ENCODE peak calls at places on chromosomes 12 and 14, in four cellular contexts. D, O, N and V are unnamed samples.

GRCh38 chr12:50597200-50598195 is 92.7 kb downstream of the DIP2B start:
- DNase-seq in D (peak), O (peak), N (no peak), V (no peak)

GRCh38 chr12:127060310-127060847 is 1206.6 kb upstream of the TMEM132C start:
- DNase-seq in D (no peak), O (peak), N (no peak), V (no peak)

GRCh38 chr12:28442101-28442500 is 251.8 kb downstream of the CCDC91 start:
- DNase-seq in D (no peak), O (no peak), N (no peak), V (no peak)

GRCh38 chr14:68643673-68644072 is 149.2 kb downstream of the ZFP36L1 start:
- DNase-seq in D (no peak), O (no peak), N (no peak), V (no peak)

GRCh38 chr12:64679487-64679983 is 69.2 kb downstream of the RASSF3 start:
- DNase-seq in D (no peak), O (peak), N (no peak), V (no peak)

GRCh38 chr12:103560604-103561101 is 26.4 kb upstream of the STAB2 start:
- DNase-seq in D (no peak), O (no peak), N (peak), V (no peak)

GRCh38 chr12:55931317-55931779 is 386 bp downstream of the DGKA start:
- DNase-seq in D (no peak), O (no peak), N (no peak), V (no peak)

GRCh38 chr12:34033628-34034296 is 11.5 kb downstream of the ALG10 start:
- DNase-seq in D (no peak), O (peak), N (peak), V (peak)

GRCh38 chr14:102608064-102608446 is 15.6 kb downstream of the RCOR1 start:
- DNase-seq in D (peak), O (no peak), N (no peak), V (no peak)

GRCh38 chr14:82642425-82642824 is 1108.8 kb upstream of the SEL1L start:
- DNase-seq in D (no peak), O (peak), N (no peak), V (peak)

GRCh38 chr14:100617715-100618693 is 30.8 kb upstream of the BEGAIN start:
- DNase-seq in D (no peak), O (no peak), N (no peak), V (no peak)

GRCh38 chr12:103930787-103931536 is 752 bp downstream of the HSP90B1 start:
- DNase-seq in D (no peak), O (peak), N (peak), V (peak)

GRCh38 chr14:62179367-62180018 is 417.3 kb downstream of the SNAPC1 start:
- DNase-seq in D (peak), O (peak), N (peak), V (peak)

GRCh38 chr12:46523863-46524770 is 151.5 kb upstream of the SLC38A2 start:
- DNase-seq in D (no peak), O (peak), N (peak), V (no peak)

GRCh38 chr12:51484119-51484518 is 59.5 kb downstream of the SLC4A8 start:
- DNase-seq in D (no peak), O (no peak), N (no peak), V (no peak)

GRCh38 chr14:28931999-28932398 is 165.4 kb downstream of the FOXG1 start:
- DNase-seq in D (no peak), O (no peak), N (no peak), V (no peak)

GRCh38 chr14:96117101-96117897 is 78.1 kb downstream of the C14orf132 start:
- DNase-seq in D (no peak), O (no peak), N (no peak), V (no peak)

GRCh38 chr12:64010069-64010686 is 165.7 kb downstream of the SRGAP1 start:
- DNase-seq in D (no peak), O (no peak), N (peak), V (no peak)

DNA sequence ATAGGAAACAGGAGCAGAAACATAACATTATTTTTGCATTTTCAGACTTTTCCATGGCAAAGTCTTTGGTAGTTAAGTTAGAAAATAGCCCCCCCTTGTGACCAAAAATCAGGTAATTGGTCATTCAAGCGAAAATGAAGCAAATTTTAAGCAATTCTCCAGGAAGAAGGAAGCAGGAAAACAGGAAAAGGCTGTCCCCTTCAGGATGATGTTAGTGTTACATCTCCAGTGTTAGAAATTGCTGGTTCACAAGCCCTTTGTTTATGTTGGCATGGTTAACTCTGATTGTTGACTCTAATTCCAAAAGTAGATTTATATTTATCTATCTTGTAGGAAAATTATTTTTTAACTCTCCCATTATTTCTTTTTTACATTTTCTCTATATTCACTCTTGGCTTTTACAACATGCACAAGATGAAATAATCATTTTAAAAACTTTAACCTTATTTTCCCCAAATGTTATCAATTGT is 18.8 kb upstream of the GAS2L3 start:
- DNase-seq in D (no peak), O (peak), N (peak), V (peak)
- TF ChIP-seq TARDBP in D (no peak), O (no peak), N (peak), V (no peak)

GRCh38 chr12:12331244-12331771 is 18.7 kb downstream of the MANSC1 start:
- DNase-seq in D (no peak), O (no peak), N (no peak), V (no peak)

GRCh38 chr12:12326262-12326661 is 23.8 kb downstream of the MANSC1 start:
- DNase-seq in D (no peak), O (no peak), N (no peak), V (no peak)

GRCh38 chr12:12323606-12324005 is 26.4 kb downstream of the MANSC1 start:
- DNase-seq in D (no peak), O (no peak), N (no peak), V (no peak)

GRCh38 chr12:12331896-12332295 is 18.1 kb downstream of the MANSC1 start:
- DNase-seq in D (no peak), O (no peak), N (no peak), V (no peak)

DNA sequence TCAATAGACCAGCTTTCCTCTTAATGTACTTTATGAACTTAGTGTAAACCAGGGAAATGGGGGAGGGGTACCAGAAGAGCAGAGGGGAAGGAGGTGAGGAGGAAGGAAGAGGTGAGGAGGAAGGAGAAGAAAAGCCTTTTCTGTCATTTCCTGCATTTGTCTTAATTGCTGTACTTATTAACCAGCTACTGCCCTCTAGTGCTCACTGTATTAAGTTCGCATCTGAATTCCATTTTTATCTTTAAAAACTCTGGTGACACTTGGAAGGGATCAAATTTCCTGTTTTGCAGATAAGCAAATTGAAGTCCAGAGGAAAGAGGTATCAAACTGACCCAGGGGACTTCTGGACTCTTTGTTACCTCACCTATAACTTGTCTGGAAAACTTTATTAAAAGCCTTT is 22.2 kb downstream of the MANSC1 start:
- DNase-seq in D (peak), O (peak), N (peak), V (peak)
- TF ChIP-seq FOXK2 in D (no peak), O (no peak), N (no peak), V (no peak)

GRCh38 chr14:54773171-54774006 is 129.2 kb downstream of the GCH1 start:
- DNase-seq in D (peak), O (peak), N (peak), V (peak)

GRCh38 chr14:54772451-54772881 is 130.2 kb downstream of the GCH1 start:
- DNase-seq in D (no peak), O (no peak), N (no peak), V (no peak)

GRCh38 chr14:54775486-54776100 is 127.0 kb downstream of the GCH1 start:
- DNase-seq in D (no peak), O (no peak), N (no peak), V (no peak)

GRCh38 chr14:54776361-54777001 is 126.1 kb downstream of the GCH1 start:
- DNase-seq in D (peak), O (no peak), N (no peak), V (no peak)

GRCh38 chr14:54774824-54775223 is 127.8 kb downstream of the GCH1 start:
- DNase-seq in D (no peak), O (no peak), N (no peak), V (no peak)
- TF ChIP-seq SP1 in D (no peak), O (no peak), N (no peak), V (no peak)

DNA sequence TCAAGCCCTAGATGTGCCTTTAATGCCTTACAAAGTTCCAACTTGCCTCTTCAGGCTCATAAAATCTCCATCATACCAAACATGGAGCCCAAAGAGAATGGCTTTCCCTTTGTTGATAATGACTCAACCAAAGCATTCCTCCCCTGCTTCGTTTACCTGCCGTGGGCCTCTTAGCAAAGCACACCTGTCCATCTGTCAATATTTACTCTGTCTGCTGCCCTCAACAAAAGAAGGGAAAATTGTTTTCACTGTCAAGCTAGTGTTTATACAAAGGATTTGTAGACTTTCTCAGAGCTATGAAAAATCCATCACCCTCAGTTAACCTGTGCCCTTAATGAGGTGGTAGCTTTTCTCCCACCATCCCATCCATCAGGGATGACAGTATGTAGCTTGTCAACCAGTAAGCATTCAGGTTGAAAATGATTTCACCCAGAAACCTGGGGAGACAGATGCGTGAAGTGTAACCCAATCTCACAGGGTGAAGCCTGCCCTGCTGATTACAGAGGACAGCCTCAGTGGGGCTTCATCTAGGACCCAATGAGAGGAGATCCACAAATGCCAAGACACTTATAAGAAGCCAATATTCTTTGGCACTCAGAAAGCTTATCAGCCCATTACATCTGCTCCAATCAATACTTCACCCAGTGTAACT is 278.1 kb downstream of the NUAK1 start:
- DNase-seq in D (no peak), O (no peak), N (peak), V (no peak)
- TF ChIP-seq TARDBP in D (no peak), O (no peak), N (no peak), V (no peak)

GRCh38 chr12:67701121-67701520 is 52.6 kb downstream of the DYRK2 start:
- DNase-seq in D (no peak), O (no peak), N (no peak), V (no peak)

GRCh38 chr12:67704071-67704470 is 55.5 kb downstream of the DYRK2 start:
- DNase-seq in D (no peak), O (no peak), N (no peak), V (no peak)

GRCh38 chr12:67709367-67709954 is 60.9 kb downstream of the DYRK2 start:
- DNase-seq in D (no peak), O (no peak), N (no peak), V (no peak)

GRCh38 chr12:67702136-67702535 is 53.6 kb downstream of the DYRK2 start:
- DNase-seq in D (no peak), O (no peak), N (no peak), V (no peak)

GRCh38 chr12:67705394-67706370 is 57.1 kb downstream of the DYRK2 start:
- DNase-seq in D (no peak), O (no peak), N (no peak), V (no peak)
- TF ChIP-seq FOXK2 in D (no peak), O (no peak), N (no peak), V (no peak)

GRCh38 chr12:132618683-132619043 is at the start of gene P2RX2:
- DNase-seq in D (no peak), O (no peak), N (no peak), V (peak)

GRCh38 chr12:132620893-132621656 is 2.5 kb downstream of the P2RX2 start:
- DNase-seq in D (no peak), O (no peak), N (no peak), V (no peak)

GRCh38 chr12:132619301-132620112 is 931 bp downstream of the P2RX2 start:
- DNase-seq in D (no peak), O (no peak), N (no peak), V (peak)

GRCh38 chr12:132621657-132622435 is 3.3 kb downstream of the P2RX2 start:
- DNase-seq in D (no peak), O (no peak), N (no peak), V (no peak)

GRCh38 chr12:132620113-132620892 is 1.7 kb downstream of the P2RX2 start:
- DNase-seq in D (no peak), O (no peak), N (no peak), V (no peak)
- TF ChIP-seq SP1 in D (no peak), O (no peak), N (no peak), V (no peak)

DNA sequence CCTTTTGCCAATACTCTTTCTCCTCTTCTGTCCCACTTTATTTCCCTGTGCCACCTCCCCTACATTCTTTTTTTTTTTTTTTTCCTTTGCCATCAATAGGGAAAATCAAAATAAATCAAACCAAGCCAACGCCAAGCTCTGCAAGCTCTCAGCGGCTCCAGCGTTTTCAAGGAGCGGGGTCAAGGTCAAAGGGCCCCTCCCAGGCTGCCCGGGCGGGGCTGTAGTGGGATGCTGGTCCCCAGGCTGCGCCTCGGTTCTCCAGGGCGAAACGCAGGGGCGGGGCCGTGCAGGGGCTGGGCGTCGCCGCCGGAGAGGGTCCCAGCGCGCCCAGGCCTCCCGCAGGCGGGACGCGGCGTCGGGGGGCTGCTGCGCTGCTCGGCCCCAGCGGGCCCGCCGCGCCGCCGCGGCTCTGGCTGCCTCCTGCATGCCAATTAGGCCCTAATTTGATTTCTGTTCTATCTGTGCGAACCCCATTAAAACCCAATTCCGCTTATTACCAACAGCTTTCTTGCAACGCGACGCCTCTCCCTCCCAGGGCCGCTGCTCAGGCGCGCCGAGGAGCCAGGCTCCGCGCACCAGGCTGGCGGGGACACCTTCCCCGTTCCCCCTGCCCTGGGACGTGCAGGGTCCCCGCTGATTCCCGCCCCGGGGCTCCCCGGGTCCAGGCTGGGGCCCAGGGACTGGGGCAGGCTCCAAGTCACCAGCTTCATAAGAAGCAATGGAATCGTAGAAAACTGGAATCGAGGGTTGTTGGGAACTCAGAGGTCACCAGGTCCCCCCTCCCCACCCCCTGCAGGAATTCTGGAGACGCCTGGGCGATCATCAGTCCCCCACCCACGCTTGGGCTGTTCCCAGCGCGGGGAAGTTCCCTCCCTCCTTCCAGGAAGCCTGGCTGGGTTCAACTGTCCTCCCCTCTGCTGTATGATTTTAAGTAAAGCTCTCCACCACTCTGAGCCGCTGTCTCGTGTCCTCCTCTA is 50.7 kb upstream of the MAP1LC3B2 start:
- DNase-seq in D (no peak), O (peak), N (no peak), V (no peak)
- TF ChIP-seq TARDBP in D (no peak), O (no peak), N (no peak), V (no peak)

GRCh38 chr14:88914956-88915355 is 90.5 kb downstream of the TTC8 start:
- DNase-seq in D (no peak), O (no peak), N (no peak), V (no peak)

DNA sequence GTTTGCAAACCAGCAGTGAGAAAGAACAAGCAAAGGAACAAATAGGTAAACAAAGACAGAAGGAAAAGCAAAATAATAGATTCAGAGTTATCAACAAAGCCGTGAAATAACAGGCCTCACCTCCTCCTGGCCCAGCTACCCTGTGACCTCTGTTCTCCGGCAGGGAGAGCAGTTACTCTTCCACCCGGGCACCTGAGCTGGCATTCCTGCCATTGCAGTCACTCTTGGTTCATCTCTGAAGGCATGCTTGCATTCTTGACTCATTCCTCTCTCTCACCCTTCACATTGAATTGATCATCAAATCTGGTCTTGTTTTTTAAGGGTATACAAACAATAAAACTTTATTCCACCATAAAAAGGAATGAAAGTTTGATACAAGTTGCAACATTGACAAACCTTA is 95.1 kb downstream of the TTC8 start:
- DNase-seq in D (no peak), O (no peak), N (no peak), V (no peak)
- TF ChIP-seq FOXK2 in D (no peak), O (no peak), N (no peak), V (no peak)